ENCODE peak calls at places on chromosomes 3 and 15, in seven cellular contexts. One of them, this sample, is unnamed.
A peak's percentile ranks its signal among the peaks of the same experiment; 100 is the strongest.

GRCh38 chr3:22960326-22960984 is 242.7 kb upstream of the UBE2E2 start:
- DNase-seq in fibroblast of lung: peak; percentile 70
- DNase-seq in CD8-positive, alpha-beta T cell: no peak
- DNase-seq in fibroblast of pulmonary artery: peak; percentile 64
- DNase-seq in dorsolateral prefrontal cortex: no peak
- DNase-seq in transverse colon: peak; percentile 32
- DNase-seq in heart right ventricle: no peak
- DNase-seq in this sample: no peak

GRCh38 chr15:70432924-70433500 is 330.3 kb downstream of the UACA start:
- DNase-seq in fibroblast of lung: no peak
- DNase-seq in CD8-positive, alpha-beta T cell: no peak
- DNase-seq in fibroblast of pulmonary artery: no peak
- DNase-seq in dorsolateral prefrontal cortex: no peak
- DNase-seq in transverse colon: no peak
- DNase-seq in heart right ventricle: no peak
- DNase-seq in this sample: no peak

GRCh38 chr15:73965730-73966103 is 26.4 kb downstream of the STOML1 start:
- DNase-seq in fibroblast of lung: peak; percentile 66
- DNase-seq in CD8-positive, alpha-beta T cell: no peak
- DNase-seq in fibroblast of pulmonary artery: no peak
- DNase-seq in dorsolateral prefrontal cortex: no peak
- DNase-seq in transverse colon: no peak
- DNase-seq in heart right ventricle: no peak
- DNase-seq in this sample: no peak

GRCh38 chr3:186254676-186255665 is 107.1 kb downstream of the DGKG start:
- DNase-seq in fibroblast of lung: no peak
- DNase-seq in CD8-positive, alpha-beta T cell: no peak
- DNase-seq in fibroblast of pulmonary artery: no peak
- DNase-seq in dorsolateral prefrontal cortex: no peak
- DNase-seq in transverse colon: peak; percentile 14
- DNase-seq in heart right ventricle: no peak
- DNase-seq in this sample: no peak

GRCh38 chr3:47323431-47324277 is 40.9 kb downstream of the KLHL18 start:
- DNase-seq in fibroblast of lung: peak; percentile 11
- DNase-seq in CD8-positive, alpha-beta T cell: no peak
- DNase-seq in fibroblast of pulmonary artery: peak; percentile 18
- DNase-seq in dorsolateral prefrontal cortex: no peak
- DNase-seq in transverse colon: no peak
- DNase-seq in heart right ventricle: no peak
- DNase-seq in this sample: no peak

GRCh38 chr15:87129916-87130315 is 1050.2 kb downstream of the AGBL1 start:
- DNase-seq in fibroblast of lung: no peak
- DNase-seq in CD8-positive, alpha-beta T cell: no peak
- DNase-seq in fibroblast of pulmonary artery: no peak
- DNase-seq in dorsolateral prefrontal cortex: no peak
- DNase-seq in transverse colon: no peak
- DNase-seq in heart right ventricle: no peak
- DNase-seq in this sample: no peak

GRCh38 chr3:123688241-123688747 is 103.4 kb upstream of the HACD2 start:
- DNase-seq in fibroblast of lung: peak; percentile 87
- DNase-seq in CD8-positive, alpha-beta T cell: no peak
- DNase-seq in fibroblast of pulmonary artery: peak; percentile 87
- DNase-seq in dorsolateral prefrontal cortex: no peak
- DNase-seq in transverse colon: no peak
- DNase-seq in heart right ventricle: no peak
- DNase-seq in this sample: no peak

GRCh38 chr15:43529141-43529540 is 11.7 kb downstream of the MAP1A start:
- DNase-seq in fibroblast of lung: no peak
- DNase-seq in CD8-positive, alpha-beta T cell: no peak
- DNase-seq in fibroblast of pulmonary artery: no peak
- DNase-seq in dorsolateral prefrontal cortex: no peak
- DNase-seq in transverse colon: no peak
- DNase-seq in heart right ventricle: no peak
- DNase-seq in this sample: no peak

GRCh38 chr3:160564205-160564922 is 1.0 kb downstream of the KPNA4 start:
- DNase-seq in fibroblast of lung: peak; percentile 9
- DNase-seq in CD8-positive, alpha-beta T cell: no peak
- DNase-seq in fibroblast of pulmonary artery: no peak
- DNase-seq in dorsolateral prefrontal cortex: no peak
- DNase-seq in transverse colon: peak; percentile 25
- DNase-seq in heart right ventricle: no peak
- DNase-seq in this sample: no peak

GRCh38 chr15:83538682-83539081 is 91.5 kb downstream of the SH3GL3 start:
- DNase-seq in fibroblast of lung: peak; percentile 1
- DNase-seq in CD8-positive, alpha-beta T cell: no peak
- DNase-seq in fibroblast of pulmonary artery: peak; percentile 1
- DNase-seq in dorsolateral prefrontal cortex: no peak
- DNase-seq in transverse colon: no peak
- DNase-seq in heart right ventricle: no peak
- DNase-seq in this sample: no peak

GRCh38 chr15:49669288-49669687 is 48.4 kb downstream of the DTWD1 start:
- DNase-seq in fibroblast of lung: no peak
- DNase-seq in CD8-positive, alpha-beta T cell: no peak
- DNase-seq in fibroblast of pulmonary artery: no peak
- DNase-seq in dorsolateral prefrontal cortex: no peak
- DNase-seq in transverse colon: no peak
- DNase-seq in heart right ventricle: no peak
- DNase-seq in this sample: no peak

GRCh38 chr15:49678655-49679054 is 57.8 kb downstream of the DTWD1 start:
- DNase-seq in fibroblast of lung: no peak
- DNase-seq in CD8-positive, alpha-beta T cell: no peak
- DNase-seq in fibroblast of pulmonary artery: peak; percentile 59
- DNase-seq in dorsolateral prefrontal cortex: no peak
- DNase-seq in transverse colon: no peak
- DNase-seq in heart right ventricle: no peak
- DNase-seq in this sample: no peak

GRCh38 chr15:49673861-49674260 is 53.0 kb downstream of the DTWD1 start:
- DNase-seq in fibroblast of lung: no peak
- DNase-seq in CD8-positive, alpha-beta T cell: no peak
- DNase-seq in fibroblast of pulmonary artery: no peak
- DNase-seq in dorsolateral prefrontal cortex: no peak
- DNase-seq in transverse colon: no peak
- DNase-seq in heart right ventricle: no peak
- DNase-seq in this sample: no peak

GRCh38 chr15:49674370-49674769 is 53.5 kb downstream of the DTWD1 start:
- DNase-seq in fibroblast of lung: no peak
- DNase-seq in CD8-positive, alpha-beta T cell: no peak
- DNase-seq in fibroblast of pulmonary artery: peak; percentile 31
- DNase-seq in dorsolateral prefrontal cortex: no peak
- DNase-seq in transverse colon: no peak
- DNase-seq in heart right ventricle: no peak
- DNase-seq in this sample: no peak

GRCh38 chr15:49675051-49675450 is 54.2 kb downstream of the DTWD1 start:
- DNase-seq in fibroblast of lung: peak; percentile 58
- DNase-seq in CD8-positive, alpha-beta T cell: no peak
- DNase-seq in fibroblast of pulmonary artery: peak; percentile 91
- DNase-seq in dorsolateral prefrontal cortex: no peak
- DNase-seq in transverse colon: no peak
- DNase-seq in heart right ventricle: no peak
- DNase-seq in this sample: no peak
- H3K4me3 ChIP-seq in fibroblast of lung: no peak overlapping the region
- H3K4me3 ChIP-seq in CD8-positive, alpha-beta T cell: no peak overlapping the region
- H3K4me3 ChIP-seq in fibroblast of pulmonary artery: no peak overlapping the region
- H3K4me3 ChIP-seq in dorsolateral prefrontal cortex: no peak overlapping the region
- H3K4me3 ChIP-seq in transverse colon: no peak overlapping the region
- H3K4me3 ChIP-seq in heart right ventricle: no peak overlapping the region
- H3K4me3 ChIP-seq in this sample: no peak overlapping the region

GRCh38 chr3:77041156-77041696 is 1.3 kb downstream of the ROBO2 start:
- DNase-seq in fibroblast of lung: no peak
- DNase-seq in CD8-positive, alpha-beta T cell: no peak
- DNase-seq in fibroblast of pulmonary artery: no peak
- DNase-seq in dorsolateral prefrontal cortex: no peak
- DNase-seq in transverse colon: no peak
- DNase-seq in heart right ventricle: no peak
- DNase-seq in this sample: peak; percentile 13
- H3K4me3 ChIP-seq in fibroblast of lung: no peak overlapping the region
- H3K4me3 ChIP-seq in CD8-positive, alpha-beta T cell: no peak overlapping the region
- H3K4me3 ChIP-seq in fibroblast of pulmonary artery: no peak overlapping the region
- H3K4me3 ChIP-seq in dorsolateral prefrontal cortex: peak overlapping the region; percentile 61
- H3K4me3 ChIP-seq in transverse colon: no peak overlapping the region
- H3K4me3 ChIP-seq in heart right ventricle: no peak overlapping the region
- H3K4me3 ChIP-seq in this sample: no peak overlapping the region

DNA sequence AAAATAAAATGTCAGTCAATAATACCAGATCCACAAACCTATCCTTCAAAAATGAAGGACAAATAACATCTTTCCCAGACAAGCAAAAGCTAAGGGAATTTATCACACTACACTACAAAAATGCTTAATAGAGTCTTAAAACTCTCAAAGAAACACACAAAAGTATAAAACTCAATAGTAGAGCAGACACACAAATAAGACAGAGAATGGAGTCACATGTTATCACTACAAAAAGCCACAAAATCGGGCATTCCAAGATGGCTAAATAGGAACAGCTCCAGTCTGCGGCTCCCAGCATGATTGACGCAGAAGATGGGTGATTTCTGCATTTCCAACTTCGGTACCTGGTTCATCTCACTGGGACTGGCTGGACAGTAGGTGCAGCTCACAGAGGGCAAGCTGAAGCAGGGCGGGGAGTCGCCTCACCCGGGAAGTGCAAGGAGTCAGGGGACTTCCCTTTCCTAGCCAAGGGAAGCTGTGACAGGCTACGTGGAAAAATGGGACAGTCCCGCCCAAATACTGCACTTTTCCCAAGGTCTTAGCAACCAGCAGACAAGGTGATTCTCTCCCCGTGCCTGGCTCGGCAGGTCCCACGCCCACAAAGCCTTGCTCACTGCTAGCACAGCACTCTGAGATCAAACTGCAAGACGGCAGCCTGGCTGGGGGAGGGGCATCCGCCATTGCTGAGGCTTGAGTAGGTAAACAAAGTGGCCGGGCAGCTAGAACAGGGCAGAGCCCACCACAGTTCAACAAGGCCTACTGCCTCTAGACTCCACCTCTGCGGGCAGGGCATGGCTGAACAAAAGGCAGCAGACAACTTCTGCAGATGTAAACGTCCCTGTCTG is 46.3 kb downstream of the SENP7 start:
- DNase-seq in fibroblast of lung: no peak
- DNase-seq in CD8-positive, alpha-beta T cell: no peak
- DNase-seq in fibroblast of pulmonary artery: no peak
- DNase-seq in dorsolateral prefrontal cortex: no peak
- DNase-seq in transverse colon: peak; percentile 24
- DNase-seq in heart right ventricle: no peak
- DNase-seq in this sample: no peak
- H3K4me3 ChIP-seq in fibroblast of lung: no peak overlapping the region
- H3K4me3 ChIP-seq in CD8-positive, alpha-beta T cell: peak overlapping the region; percentile 34
- H3K4me3 ChIP-seq in fibroblast of pulmonary artery: peak overlapping the region; percentile 22
- H3K4me3 ChIP-seq in dorsolateral prefrontal cortex: no peak overlapping the region
- H3K4me3 ChIP-seq in transverse colon: no peak overlapping the region
- H3K4me3 ChIP-seq in heart right ventricle: peak overlapping the region; percentile 15
- H3K4me3 ChIP-seq in this sample: no peak overlapping the region

GRCh38 chr3:52524752-52525661 is 8.7 kb downstream of the NT5DC2 start:
- DNase-seq in fibroblast of lung: no peak
- DNase-seq in CD8-positive, alpha-beta T cell: no peak
- DNase-seq in fibroblast of pulmonary artery: no peak
- DNase-seq in dorsolateral prefrontal cortex: no peak
- DNase-seq in transverse colon: no peak
- DNase-seq in heart right ventricle: peak; percentile 74
- DNase-seq in this sample: no peak
- H3K4me3 ChIP-seq in fibroblast of lung: no peak overlapping the region
- H3K4me3 ChIP-seq in CD8-positive, alpha-beta T cell: no peak overlapping the region
- H3K4me3 ChIP-seq in fibroblast of pulmonary artery: no peak overlapping the region
- H3K4me3 ChIP-seq in dorsolateral prefrontal cortex: no peak overlapping the region
- H3K4me3 ChIP-seq in transverse colon: no peak overlapping the region
- H3K4me3 ChIP-seq in heart right ventricle: no peak overlapping the region
- H3K4me3 ChIP-seq in this sample: no peak overlapping the region

DNA sequence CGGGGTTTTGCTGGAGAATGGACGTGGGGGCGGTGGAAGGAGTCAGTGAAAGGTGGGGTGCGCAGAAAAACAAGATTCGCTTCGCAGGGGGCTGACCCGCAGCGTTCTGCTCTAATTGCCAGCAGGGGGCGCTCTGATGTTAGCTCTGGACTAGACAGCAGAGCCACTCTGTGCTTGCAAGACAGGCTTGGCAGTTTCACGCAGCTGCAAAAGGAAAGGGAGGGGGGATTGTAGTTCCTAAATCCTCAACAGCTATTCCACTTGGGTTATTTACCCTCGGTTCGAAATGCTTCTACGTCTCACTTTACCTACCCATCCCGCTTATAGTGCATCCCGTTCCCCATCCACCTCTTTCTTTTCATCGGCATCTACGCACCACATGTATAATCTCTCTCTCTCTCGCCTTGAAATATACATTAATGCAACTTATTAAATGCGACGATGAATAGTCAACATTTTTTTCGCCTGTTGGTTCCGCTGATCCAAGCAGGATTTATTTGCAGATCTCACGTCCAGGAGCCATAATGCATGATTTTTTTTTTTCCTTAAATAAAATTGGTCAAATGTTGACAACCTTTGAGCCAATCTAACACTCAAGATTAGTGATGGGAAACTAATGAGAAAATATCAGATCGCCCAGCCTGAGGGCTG is 216.5 kb downstream of the MEIS2 start:
- DNase-seq in fibroblast of lung: peak; percentile 91
- DNase-seq in CD8-positive, alpha-beta T cell: no peak
- DNase-seq in fibroblast of pulmonary artery: peak; percentile 94
- DNase-seq in dorsolateral prefrontal cortex: peak; percentile 86
- DNase-seq in transverse colon: peak; percentile 82
- DNase-seq in heart right ventricle: peak; percentile 87
- DNase-seq in this sample: peak; percentile 88
- H3K4me3 ChIP-seq in fibroblast of lung: peak overlapping the region; percentile 22
- H3K4me3 ChIP-seq in CD8-positive, alpha-beta T cell: no peak overlapping the region
- H3K4me3 ChIP-seq in fibroblast of pulmonary artery: peak overlapping the region; percentile 56
- H3K4me3 ChIP-seq in dorsolateral prefrontal cortex: peak overlapping the region; percentile 31
- H3K4me3 ChIP-seq in transverse colon: no peak overlapping the region
- H3K4me3 ChIP-seq in heart right ventricle: peak overlapping the region; percentile 35
- H3K4me3 ChIP-seq in this sample: peak overlapping the region; percentile 31

GRCh38 chr3:128491071-128491899 is 1.7 kb downstream of the GATA2 start:
- DNase-seq in fibroblast of lung: no peak
- DNase-seq in CD8-positive, alpha-beta T cell: no peak
- DNase-seq in fibroblast of pulmonary artery: no peak
- DNase-seq in dorsolateral prefrontal cortex: no peak
- DNase-seq in transverse colon: no peak
- DNase-seq in heart right ventricle: no peak
- DNase-seq in this sample: no peak
- H3K4me3 ChIP-seq in fibroblast of lung: no peak overlapping the region
- H3K4me3 ChIP-seq in CD8-positive, alpha-beta T cell: no peak overlapping the region
- H3K4me3 ChIP-seq in fibroblast of pulmonary artery: peak overlapping the region; percentile 84
- H3K4me3 ChIP-seq in dorsolateral prefrontal cortex: peak overlapping the region; percentile 46
- H3K4me3 ChIP-seq in transverse colon: no peak overlapping the region
- H3K4me3 ChIP-seq in heart right ventricle: peak overlapping the region; percentile 62
- H3K4me3 ChIP-seq in this sample: peak overlapping the region; percentile 73

GRCh38 chr15:98257290-98257689 is 296.8 kb downstream of the ARRDC4 start:
- DNase-seq in fibroblast of lung: no peak
- DNase-seq in CD8-positive, alpha-beta T cell: no peak
- DNase-seq in fibroblast of pulmonary artery: no peak
- DNase-seq in dorsolateral prefrontal cortex: no peak
- DNase-seq in transverse colon: no peak
- DNase-seq in heart right ventricle: no peak
- DNase-seq in this sample: no peak
- H3K4me3 ChIP-seq in fibroblast of lung: no peak overlapping the region
- H3K4me3 ChIP-seq in CD8-positive, alpha-beta T cell: no peak overlapping the region
- H3K4me3 ChIP-seq in fibroblast of pulmonary artery: no peak overlapping the region
- H3K4me3 ChIP-seq in dorsolateral prefrontal cortex: no peak overlapping the region
- H3K4me3 ChIP-seq in transverse colon: no peak overlapping the region
- H3K4me3 ChIP-seq in heart right ventricle: no peak overlapping the region
- H3K4me3 ChIP-seq in this sample: no peak overlapping the region

DNA sequence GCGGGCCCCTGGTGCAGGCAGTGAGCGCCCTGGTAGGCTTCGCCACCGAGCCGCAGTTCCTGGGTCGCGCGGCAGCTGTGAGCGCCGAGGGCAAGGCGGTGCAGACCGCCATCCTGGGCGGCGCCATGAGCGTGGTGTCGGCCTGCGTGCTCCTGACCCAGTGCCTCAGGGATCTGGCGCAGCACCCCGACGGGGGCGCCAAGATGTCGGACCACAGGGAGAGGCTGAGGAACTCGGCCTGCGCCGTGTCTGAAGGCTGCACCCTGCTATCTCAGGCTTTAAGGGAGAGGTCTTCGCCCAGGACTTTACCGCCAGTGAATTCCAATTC is 2.3 kb downstream of the TLNRD1 start:
- DNase-seq in fibroblast of lung: no peak
- DNase-seq in CD8-positive, alpha-beta T cell: no peak
- DNase-seq in fibroblast of pulmonary artery: no peak
- DNase-seq in dorsolateral prefrontal cortex: no peak
- DNase-seq in transverse colon: no peak
- DNase-seq in heart right ventricle: peak; percentile 31
- DNase-seq in this sample: peak; percentile 23
- H3K4me3 ChIP-seq in fibroblast of lung: peak overlapping the region; percentile 53
- H3K4me3 ChIP-seq in CD8-positive, alpha-beta T cell: no peak overlapping the region
- H3K4me3 ChIP-seq in fibroblast of pulmonary artery: peak overlapping the region; percentile 90
- H3K4me3 ChIP-seq in dorsolateral prefrontal cortex: peak overlapping the region; percentile 86
- H3K4me3 ChIP-seq in transverse colon: no peak overlapping the region
- H3K4me3 ChIP-seq in heart right ventricle: peak overlapping the region; percentile 76
- H3K4me3 ChIP-seq in this sample: peak overlapping the region; percentile 84

This sample was measured in psoas muscle.